ENCODE peak calls at places on chromosomes 12 and 14, in five cellular contexts. A is GM12892, F is astrocyte, E is germinal center, R is esophagus muscularis mucosa. I is an unnamed sample.
A peak's percentile ranks its signal among the peaks of the same experiment; 100 is the strongest.

GRCh38 chr12:56261503-56262230 is 3.5 kb upstream of the ANKRD52 start:
- DNase-seq in R (no peak), F (peak; percentile 69), A (no peak), E (no peak), I (no peak)

GRCh38 chr12:131894981-131895639 is 688 bp downstream of the ULK1 start:
- DNase-seq in F (no peak), E (no peak), A (peak; percentile 41), R (no peak), I (no peak)

GRCh38 chr12:132311201-132311915 is 18.0 kb downstream of the GALNT9 start:
- DNase-seq in R (no peak), E (no peak), A (no peak), F (no peak), I (no peak)

GRCh38 chr12:79710707-79711483 is 20.1 kb upstream of the PAWR start:
- DNase-seq in F (no peak), R (no peak), A (no peak), E (no peak), I (peak; percentile 12)

GRCh38 chr12:12219664-12220063 is 47.2 kb downstream of the LRP6 start:
- DNase-seq in F (no peak), R (no peak), E (no peak), A (no peak), I (no peak)

GRCh38 chr12:49049566-49050224 is 10.9 kb downstream of the KMT2D start:
- DNase-seq in E (no peak), F (peak; percentile 66), A (peak; percentile 22), R (no peak), I (no peak)

GRCh38 chr12:131321988-131322387 is 368.3 kb downstream of the ADGRD1 start:
- DNase-seq in A (no peak), R (no peak), E (no peak), F (no peak), I (no peak)

GRCh38 chr14:91366749-91367148 is 50.9 kb downstream of the CCDC88C start:
- DNase-seq in A (no peak), F (no peak), E (no peak), R (no peak), I (no peak)

GRCh38 chr14:66000771-66001170 is 485.4 kb upstream of the CCDC196 start:
- DNase-seq in R (no peak), E (no peak), F (no peak), A (no peak), I (no peak)

GRCh38 chr14:41606249-41607118 is at the start of gene LRFN5:
- DNase-seq in F (peak; percentile 40), E (no peak), A (no peak), R (no peak), I (peak; percentile 10)

GRCh38 chr14:32509632-32510187 is 180.6 kb downstream of the AKAP6 start:
- DNase-seq in F (peak; percentile 99), R (no peak), E (no peak), A (no peak), I (no peak)

GRCh38 chr12:88993655-88994054 is 358.6 kb downstream of the DUSP6 start:
- DNase-seq in E (no peak), A (no peak), R (no peak), F (peak; percentile 56), I (no peak)

GRCh38 chr14:102935756-102936155 is 13.3 kb downstream of the AMN start:
- DNase-seq in F (no peak), E (no peak), A (no peak), R (no peak), I (no peak)

GRCh38 chr12:31749024-31749704 is 20.3 kb upstream of the AMN1 start:
- DNase-seq in A (peak; percentile 52), R (no peak), F (peak; percentile 99), E (peak; percentile 38), I (peak; percentile 66)

GRCh38 chr12:75774309-75775052 is 257.1 kb downstream of the PHLDA1 start:
- DNase-seq in A (no peak), F (peak; percentile 86), E (no peak), R (no peak), I (no peak)

GRCh38 chr12:2641761-2642160 is 153.0 kb upstream of the FKBP4 start:
- DNase-seq in A (no peak), F (no peak), E (no peak), R (no peak), I (no peak)

GRCh38 chr14:73397810-73398209 is 60.5 kb downstream of the NUMB start:
- DNase-seq in E (no peak), A (no peak), R (no peak), F (no peak), I (no peak)

GRCh38 chr12:131363416-131363815 is 347.5 kb upstream of the SFSWAP start:
- DNase-seq in A (no peak), F (no peak), R (no peak), E (no peak), I (no peak)

GRCh38 chr12:31005944-31006361 is 67.7 kb upstream of the DDX11 start:
- DNase-seq in F (peak; percentile 70), E (no peak), R (no peak), A (no peak), I (no peak)

GRCh38 chr12:23944067-23944466 is 5.4 kb downstream of the SOX5 start:
- DNase-seq in A (no peak), E (no peak), F (no peak), R (no peak), I (no peak)

GRCh38 chr12:6424008-6424347 is 20.8 kb upstream of the CD27 start:
- DNase-seq in A (no peak), F (no peak), E (no peak), R (no peak), I (no peak)

GRCh38 chr14:76201162-76201561 is 49.4 kb downstream of the GPATCH2L start:
- DNase-seq in E (no peak), F (peak; percentile 82), A (no peak), R (no peak), I (no peak)

GRCh38 chr14:85333313-85333712 is 196.6 kb upstream of the FLRT2 start:
- DNase-seq in A (no peak), E (no peak), R (no peak), F (peak; percentile 60), I (no peak)

GRCh38 chr12:95446511-95446910 is 27.4 kb upstream of the METAP2 start:
- DNase-seq in F (peak; percentile 15), E (no peak), R (no peak), A (no peak), I (no peak)

GRCh38 chr14:69291396-69291795 is 31.4 kb downstream of the GALNT16 start:
- DNase-seq in R (no peak), F (no peak), A (no peak), E (no peak), I (no peak)

GRCh38 chr14:77458249-77458950 is 507 bp downstream of the AHSA1 start:
- DNase-seq in F (peak; percentile 23), E (peak; percentile 47), A (no peak), R (no peak), I (peak; percentile 36)

GRCh38 chr14:58732387-58732786 is 94.6 kb downstream of the DACT1 start:
- DNase-seq in F (no peak), E (no peak), R (no peak), A (no peak), I (no peak)

GRCh38 chr14:34051966-34052657 is 101.2 kb upstream of the EGLN3 start:
- DNase-seq in A (no peak), F (peak; percentile 89), E (no peak), R (peak; percentile 82), I (no peak)

GRCh38 chr12:109735825-109736551 is 22.4 kb downstream of the FAM222A start:
- DNase-seq in F (no peak), A (no peak), R (no peak), E (no peak), I (peak; percentile 4)

GRCh38 chr12:47793015-47793681 is 20.1 kb downstream of the SLC48A1 start:
- DNase-seq in F (no peak), R (no peak), A (no peak), E (no peak), I (no peak)

GRCh38 chr12:110091136-110091711 is 32.9 kb upstream of the IFT81 start:
- DNase-seq in R (no peak), A (no peak), F (no peak), E (no peak), I (no peak)